ENCODE peak calls at places on chromosomes 6 and 20, in ten cellular contexts. N, I, O, F, G, A, U, B, Y and M are unnamed samples.
A peak's percentile ranks its signal among the peaks of the same experiment; 100 is the strongest.

GRCh38 chr6:134267917-134268361 is 50.0 kb downstream of the SGK1 start:
- DNase-seq in N (no peak), I (no peak), O (no peak), F (peak; percentile 28), G (no peak), A (no peak), U (no peak), B (peak; percentile 70), Y (no peak), M (no peak)

GRCh38 chr6:105817370-105817769 is 268.8 kb upstream of the PRDM1 start:
- DNase-seq in N (no peak), I (no peak), O (no peak), F (no peak), G (no peak), A (no peak), U (no peak), B (peak; percentile 37), Y (no peak), M (no peak)

GRCh38 chr20:40766081-40766480 is 77.0 kb upstream of the MAFB start:
- DNase-seq in N (no peak), I (no peak), O (no peak), F (no peak), G (no peak), A (no peak), U (no peak), B (no peak), Y (no peak), M (no peak)

GRCh38 chr6:84243240-84243639 is 15.8 kb upstream of the CEP162 start:
- DNase-seq in N (no peak), I (no peak), O (no peak), F (no peak), G (no peak), A (no peak), U (no peak), B (no peak), Y (no peak), M (no peak)

GRCh38 chr6:132286298-132287019 is 114.8 kb downstream of the MOXD1 start:
- DNase-seq in N (no peak), I (no peak), O (no peak), F (no peak), G (no peak), A (no peak), U (no peak), B (no peak), Y (no peak), M (no peak)

GRCh38 chr20:40446868-40447267 is 242.2 kb downstream of the MAFB start:
- DNase-seq in N (no peak), I (no peak), O (no peak), F (no peak), G (no peak), A (no peak), U (no peak), B (no peak), Y (no peak), M (no peak)

GRCh38 chr6:148924226-148924989 is 177.6 kb downstream of the UST start:
- DNase-seq in N (no peak), I (no peak), O (no peak), F (no peak), G (no peak), A (no peak), U (no peak), B (no peak), Y (no peak), M (no peak)

GRCh38 chr6:131781717-131782116 is 26.1 kb upstream of the ENPP1 start:
- DNase-seq in N (no peak), I (no peak), O (no peak), F (no peak), G (no peak), A (no peak), U (no peak), B (no peak), Y (no peak), M (no peak)

GRCh38 chr20:21147593-21147992 is 21.7 kb downstream of the KIZ start:
- DNase-seq in N (no peak), I (no peak), O (no peak), F (no peak), G (no peak), A (peak; percentile 32), U (no peak), B (no peak), Y (no peak), M (no peak)

GRCh38 chr6:34189806-34190503 is 44.1 kb upstream of the GRM4 start:
- DNase-seq in N (no peak), I (no peak), O (no peak), F (no peak), G (no peak), A (no peak), U (no peak), B (no peak), Y (no peak), M (no peak)

GRCh38 chr6:169789146-169789943 is 37.9 kb downstream of the ERMARD start:
- DNase-seq in N (no peak), I (no peak), O (no peak), F (no peak), G (no peak), A (no peak), U (no peak), B (no peak), Y (no peak), M (no peak)
- TF ChIP-seq CTCF in N (no peak), I (no peak), O (no peak), F (no peak), G (no peak), A (no peak), U (no peak), B (no peak), Y (no peak), M (no peak)

DNA sequence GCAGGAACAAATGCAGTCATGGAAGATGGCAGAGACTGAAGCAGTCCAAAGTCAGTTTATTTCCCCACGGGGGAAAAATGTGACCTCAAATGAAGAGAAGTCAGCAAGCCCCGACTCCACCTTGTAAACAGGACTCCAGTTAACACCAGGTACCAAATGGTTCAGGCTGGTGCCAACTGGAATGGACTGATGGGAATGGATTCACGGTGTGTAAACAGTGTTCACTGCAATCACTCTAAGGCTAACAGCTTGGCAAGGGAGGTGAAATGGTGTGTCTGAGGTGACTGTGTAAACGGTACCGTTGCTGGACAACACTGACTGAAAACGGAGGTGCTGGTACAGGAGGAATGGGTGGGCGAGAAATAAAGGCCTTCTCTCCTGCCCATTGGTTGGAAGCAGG is 12.0 kb downstream of the PLAGL2 start:
- DNase-seq in N (no peak), I (no peak), O (no peak), F (no peak), G (peak; percentile 63), A (no peak), U (no peak), B (no peak), Y (no peak), M (no peak)
- TF ChIP-seq POLR2A in N (no peak), I (peak; percentile 35), O (no peak), F (no peak), G (no peak), A (no peak), U (no peak), B (no peak), Y (no peak), M (no peak)

GRCh38 chr6:31358302-31358701 is 1.3 kb upstream of the HLA-B start:
- DNase-seq in N (no peak), I (no peak), O (no peak), F (no peak), G (no peak), A (no peak), U (peak; percentile 70), B (no peak), Y (no peak), M (no peak)

GRCh38 chr6:31362751-31363150 is 5.8 kb upstream of the HLA-B start:
- DNase-seq in N (no peak), I (no peak), O (no peak), F (no peak), G (no peak), A (no peak), U (peak; percentile 91), B (no peak), Y (no peak), M (no peak)

GRCh38 chr6:31356216-31356945 is 598 bp downstream of the HLA-B start:
- DNase-seq in N (no peak), I (no peak), O (peak; percentile 37), F (peak; percentile 51), G (peak; percentile 49), A (peak; percentile 18), U (peak; percentile 88), B (peak; percentile 72), Y (no peak), M (peak; percentile 43)

GRCh38 chr6:31356946-31357466 is at the start of gene HLA-B:
- DNase-seq in N (peak; percentile 47), I (peak; percentile 87), O (peak; percentile 70), F (peak; percentile 89), G (peak; percentile 87), A (peak; percentile 87), U (peak; percentile 97), B (peak; percentile 88), Y (peak; percentile 56), M (peak; percentile 90)

GRCh38 chr6:31359556-31359955 is 2.6 kb upstream of the HLA-B start:
- DNase-seq in N (no peak), I (no peak), O (no peak), F (no peak), G (no peak), A (no peak), U (peak; percentile 21), B (no peak), Y (no peak), M (no peak)
- H3K27me3 ChIP-seq in N (no peaks in the 10 kb centered on the region), I (no peaks in the 10 kb centered on the region), O (peaks cover 3% of the 10 kb centered on the region), F (no peaks in the 10 kb centered on the region), G (no peaks in the 10 kb centered on the region), A (peaks cover 24% of the 10 kb centered on the region), U (no peaks in the 10 kb centered on the region), B (no peaks in the 10 kb centered on the region), Y (no peaks in the 10 kb centered on the region), M (no peaks in the 10 kb centered on the region)

GRCh38 chr6:1802495-1803395 is 193.0 kb downstream of the FOXC1 start:
- DNase-seq in N (no peak), I (no peak), O (no peak), F (no peak), G (no peak), A (no peak), U (no peak), B (no peak), Y (no peak), M (no peak)
- TF ChIP-seq CTCF in N (no peak), I (no peak), O (no peak), F (no peak), G (no peak), A (no peak), U (no peak), B (no peak), Y (no peak), M (no peak)

DNA sequence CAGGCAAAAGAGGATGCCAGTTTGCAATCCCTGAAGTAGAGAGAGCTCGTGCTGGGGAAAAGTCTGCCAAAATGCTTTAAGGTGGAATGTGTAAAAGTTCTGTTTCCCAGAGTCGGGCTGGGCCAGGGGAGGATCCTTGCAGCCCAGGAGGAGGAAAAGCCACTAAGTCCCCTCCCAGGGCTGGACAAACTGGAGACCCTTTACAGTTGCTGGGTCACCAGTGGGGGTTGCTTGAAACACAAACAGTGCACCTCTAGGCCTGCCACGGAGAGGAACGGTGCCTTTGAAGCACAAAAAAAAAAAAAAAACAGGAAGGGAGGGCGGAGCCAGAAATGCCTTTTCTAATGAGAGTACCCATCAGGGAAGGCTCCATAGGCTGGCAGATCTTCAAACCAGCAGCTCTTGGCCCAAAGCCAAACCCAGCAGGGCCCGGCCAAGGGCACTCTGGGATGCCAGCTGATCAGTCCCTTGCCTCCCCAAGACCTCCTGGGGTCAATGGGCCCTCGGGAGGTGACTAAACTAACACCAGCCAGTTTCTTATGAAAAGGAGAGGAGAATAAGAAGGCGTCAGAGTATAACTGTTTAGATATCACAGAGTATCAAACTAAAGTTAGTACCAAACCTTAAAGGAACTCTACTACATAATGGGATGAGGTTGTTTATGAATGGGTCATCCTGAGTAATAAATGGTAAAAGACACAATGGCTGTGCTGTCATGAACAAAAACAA is 23.7 kb downstream of the HLA-A start:
- DNase-seq in N (peak; percentile 57), I (peak; percentile 62), O (peak; percentile 93), F (peak; percentile 75), G (peak; percentile 92), A (peak; percentile 57), U (no peak), B (peak; percentile 95), Y (no peak), M (peak; percentile 92)
- TF ChIP-seq POLR2A in N (no peak), I (peak; percentile 61), O (no peak), F (no peak), G (no peak), A (no peak), U (no peak), B (no peak), Y (no peak), M (no peak)